ENCODE peak calls at places on chromosomes 6 and 20, in ten cellular contexts. A is Daoy; O is substantia nigra; I is activated CD8-positive, alpha-beta memory T cell treated with anti-CD3 and anti-CD28 coated beads, Interleukin-2, amount 50 U/mL, for 4 hours; B is neural crest cell; C is stimulated activated CD8-positive, alpha-beta memory T cell treated with anti-CD3 and anti-CD28 coated beads, Interleukin-7, amount 100 ng/mL, for 1 hour; V is tibial nerve; H is NCI-H1930; P is BJ; D is effector memory CD8-positive, alpha-beta T cell. T is an unnamed sample.

GRCh38 chr6:7561153-7561964 is 19.9 kb downstream of the DSP start:
- DNase-seq in A (no peak), O (no peak), I (no peak), B (no peak), C (no peak), V (no peak), H (no peak), P (no peak), D (no peak), T (peak)

GRCh38 chr20:9332783-9333482 is 181.5 kb upstream of the LAMP5 start:
- DNase-seq in A (no peak), O (no peak), I (no peak), B (no peak), C (no peak), V (no peak), H (no peak), P (no peak), D (no peak), T (no peak)

GRCh38 chr6:14046476-14047068 is 71.0 kb upstream of the CD83 start:
- DNase-seq in A (peak), O (no peak), I (peak), B (peak), C (no peak), V (peak), H (peak), P (no peak), D (peak), T (peak)

GRCh38 chr6:130027948-130028347 is 9.6 kb downstream of the L3MBTL3 start:
- DNase-seq in A (no peak), O (no peak), I (no peak), B (no peak), C (no peak), V (no peak), H (no peak), P (no peak), D (no peak), T (no peak)

GRCh38 chr6:126701799-126702198 is 361.9 kb downstream of the CENPW start:
- DNase-seq in A (no peak), O (no peak), I (no peak), B (no peak), C (no peak), V (no peak), H (no peak), P (no peak), D (no peak), T (no peak)

GRCh38 chr6:144190593-144190992 is 40.3 kb downstream of the STX11 start:
- DNase-seq in A (peak), O (no peak), I (no peak), B (no peak), C (no peak), V (peak), H (no peak), P (no peak), D (no peak), T (no peak)

GRCh38 chr20:49460916-49461315 is 21.6 kb downstream of the KCNB1 start:
- DNase-seq in A (peak), O (no peak), I (no peak), B (no peak), C (no peak), V (no peak), H (no peak), P (no peak), D (no peak), T (no peak)

GRCh38 chr6:35485402-35485877 is 11.4 kb downstream of the TEAD3 start:
- DNase-seq in A (peak), O (no peak), I (no peak), B (no peak), C (no peak), V (no peak), H (no peak), P (no peak), D (no peak), T (peak)

GRCh38 chr6:12134581-12134980 is 122.5 kb downstream of the HIVEP1 start:
- DNase-seq in A (no peak), O (no peak), I (no peak), B (no peak), C (no peak), V (no peak), H (no peak), P (no peak), D (no peak), T (no peak)